ENCODE peak calls at places on chromosomes 13 and 19, in seven cellular contexts. One of them, this sample, is unnamed.

GRCh38 chr19:10861118-10861651 is 10.2 kb upstream of the CARM1 start:
- DNase-seq in psoas muscle: no peak
- DNase-seq in tibial nerve: no peak
- DNase-seq in amygdala: no peak
- DNase-seq in PC-3: peak; percentile 52
- DNase-seq in stimulated activated CD8-positive, alpha-beta memory T cell treated with anti-CD3 and anti-CD28 coated beads, Interleukin-4, amount 100 ng/mL, for 1 hour: no peak
- DNase-seq in naive thymus-derived CD8-positive, alpha-beta T cell: no peak
- DNase-seq in this sample: no peak

GRCh38 chr19:9848060-9848459 is 12.9 kb downstream of the PIN1 start:
- DNase-seq in psoas muscle: no peak
- DNase-seq in PC-3: peak; percentile 49
- DNase-seq in amygdala: no peak
- DNase-seq in stimulated activated CD8-positive, alpha-beta memory T cell treated with anti-CD3 and anti-CD28 coated beads, Interleukin-4, amount 100 ng/mL, for 1 hour: no peak
- DNase-seq in tibial nerve: no peak
- DNase-seq in naive thymus-derived CD8-positive, alpha-beta T cell: peak; percentile 68
- DNase-seq in this sample: no peak

GRCh38 chr13:30156270-30156669 is 151.1 kb downstream of the KATNAL1 start:
- DNase-seq in psoas muscle: no peak
- DNase-seq in amygdala: no peak
- DNase-seq in naive thymus-derived CD8-positive, alpha-beta T cell: no peak
- DNase-seq in tibial nerve: no peak
- DNase-seq in stimulated activated CD8-positive, alpha-beta memory T cell treated with anti-CD3 and anti-CD28 coated beads, Interleukin-4, amount 100 ng/mL, for 1 hour: no peak
- DNase-seq in PC-3: peak; percentile 37
- DNase-seq in this sample: no peak

GRCh38 chr19:37095859-37096258 is 17.6 kb downstream of the ZNF420 start:
- DNase-seq in naive thymus-derived CD8-positive, alpha-beta T cell: no peak
- DNase-seq in amygdala: no peak
- DNase-seq in psoas muscle: no peak
- DNase-seq in tibial nerve: no peak
- DNase-seq in PC-3: no peak
- DNase-seq in stimulated activated CD8-positive, alpha-beta memory T cell treated with anti-CD3 and anti-CD28 coated beads, Interleukin-4, amount 100 ng/mL, for 1 hour: no peak
- DNase-seq in this sample: no peak

GRCh38 chr19:10975374-10976036 is 14.7 kb downstream of the SMARCA4 start:
- DNase-seq in naive thymus-derived CD8-positive, alpha-beta T cell: no peak
- DNase-seq in psoas muscle: peak; percentile 60
- DNase-seq in tibial nerve: peak; percentile 48
- DNase-seq in stimulated activated CD8-positive, alpha-beta memory T cell treated with anti-CD3 and anti-CD28 coated beads, Interleukin-4, amount 100 ng/mL, for 1 hour: no peak
- DNase-seq in amygdala: no peak
- DNase-seq in PC-3: no peak
- DNase-seq in this sample: no peak

GRCh38 chr19:5498817-5499535 is 43.8 kb downstream of the ZNRF4 start:
- DNase-seq in naive thymus-derived CD8-positive, alpha-beta T cell: no peak
- DNase-seq in stimulated activated CD8-positive, alpha-beta memory T cell treated with anti-CD3 and anti-CD28 coated beads, Interleukin-4, amount 100 ng/mL, for 1 hour: no peak
- DNase-seq in PC-3: no peak
- DNase-seq in amygdala: no peak
- DNase-seq in psoas muscle: no peak
- DNase-seq in tibial nerve: no peak
- DNase-seq in this sample: no peak

GRCh38 chr13:70253834-70254233 is 145.6 kb upstream of the KLHL1 start:
- DNase-seq in tibial nerve: no peak
- DNase-seq in psoas muscle: no peak
- DNase-seq in amygdala: no peak
- DNase-seq in stimulated activated CD8-positive, alpha-beta memory T cell treated with anti-CD3 and anti-CD28 coated beads, Interleukin-4, amount 100 ng/mL, for 1 hour: no peak
- DNase-seq in naive thymus-derived CD8-positive, alpha-beta T cell: no peak
- DNase-seq in PC-3: peak; percentile 23
- DNase-seq in this sample: no peak

GRCh38 chr13:45372189-45373115 is 31.5 kb upstream of the TPT1 start:
- DNase-seq in psoas muscle: no peak
- DNase-seq in naive thymus-derived CD8-positive, alpha-beta T cell: no peak
- DNase-seq in PC-3: no peak
- DNase-seq in tibial nerve: no peak
- DNase-seq in stimulated activated CD8-positive, alpha-beta memory T cell treated with anti-CD3 and anti-CD28 coated beads, Interleukin-4, amount 100 ng/mL, for 1 hour: no peak
- DNase-seq in amygdala: no peak
- DNase-seq in this sample: no peak

GRCh38 chr19:45391346-45391745 is 13.5 kb downstream of the PPP1R13L start:
- DNase-seq in tibial nerve: no peak
- DNase-seq in naive thymus-derived CD8-positive, alpha-beta T cell: no peak
- DNase-seq in amygdala: no peak
- DNase-seq in stimulated activated CD8-positive, alpha-beta memory T cell treated with anti-CD3 and anti-CD28 coated beads, Interleukin-4, amount 100 ng/mL, for 1 hour: no peak
- DNase-seq in PC-3: peak; percentile 25
- DNase-seq in psoas muscle: no peak
- DNase-seq in this sample: no peak

GRCh38 chr19:489418-490196 is 6.7 kb upstream of the MADCAM1 start:
- DNase-seq in naive thymus-derived CD8-positive, alpha-beta T cell: no peak
- DNase-seq in PC-3: peak; percentile 13
- DNase-seq in amygdala: no peak
- DNase-seq in psoas muscle: peak; percentile 58
- DNase-seq in tibial nerve: no peak
- DNase-seq in stimulated activated CD8-positive, alpha-beta memory T cell treated with anti-CD3 and anti-CD28 coated beads, Interleukin-4, amount 100 ng/mL, for 1 hour: no peak
- DNase-seq in this sample: no peak

This sample was measured in AG09309.